ENCODE peak calls at places on chromosomes 13 and 19, in five cellular contexts. B, Z, J, P and H are unnamed samples.

GRCh38 chr13:41017153-41017552 is 2.0 kb downstream of the ELF1 start:
- DNase-seq in B (peak; percentile 40), Z (peak; percentile 41), J (peak; percentile 37), P (no peak), H (no peak)

GRCh38 chr19:48351341-48351752 is 12.4 kb downstream of the TMEM143 start:
- DNase-seq in B (peak; percentile 68), Z (peak; percentile 82), J (peak; percentile 81), P (no peak), H (peak; percentile 84)

GRCh38 chr13:40375522-40376171 is 290.8 kb downstream of the FOXO1 start:
- DNase-seq in B (no peak), Z (no peak), J (no peak), P (no peak), H (no peak)

GRCh38 chr13:113023217-113023597 is 54.2 kb downstream of the MCF2L start:
- DNase-seq in B (no peak), Z (no peak), J (no peak), P (no peak), H (peak; percentile 78)

GRCh38 chr13:49336655-49337054 is 88.9 kb downstream of the CDADC1 start:
- DNase-seq in B (no peak), Z (no peak), J (no peak), P (no peak), H (no peak)

GRCh38 chr13:66803759-66804456 is 426.2 kb downstream of the PCDH9 start:
- DNase-seq in B (no peak), Z (no peak), J (no peak), P (no peak), H (no peak)

GRCh38 chr19:13506550-13506878 is 235 bp upstream of the CACNA1A start:
- DNase-seq in B (no peak), Z (no peak), J (no peak), P (no peak), H (no peak)

GRCh38 chr13:48412100-48412556 is 785 bp downstream of the LPAR6 start:
- DNase-seq in B (no peak), Z (peak; percentile 19), J (no peak), P (no peak), H (no peak)

GRCh38 chr19:44753619-44753931 is 5.1 kb downstream of the BCL3 start:
- DNase-seq in B (no peak), Z (no peak), J (no peak), P (no peak), H (no peak)

GRCh38 chr19:30091856-30092255 is 149.8 kb downstream of the URI1 start:
- DNase-seq in B (no peak), Z (no peak), J (no peak), P (no peak), H (no peak)

GRCh38 chr13:49840266-49840665 is 47.8 kb upstream of the KPNA3 start:
- DNase-seq in B (no peak), Z (no peak), J (no peak), P (no peak), H (no peak)

GRCh38 chr19:17473041-17473440 is 2.7 kb downstream of the SLC27A1 start:
- DNase-seq in B (no peak), Z (peak; percentile 37), J (no peak), P (peak; percentile 35), H (no peak)

GRCh38 chr13:107832521-107833095 is 382.7 kb downstream of the LIG4 start:
- DNase-seq in B (no peak), Z (no peak), J (no peak), P (no peak), H (no peak)

GRCh38 chr19:2273356-2274184 is 8.4 kb downstream of the PEAK3 start:
- DNase-seq in B (peak; percentile 77), Z (peak; percentile 86), J (peak; percentile 78), P (peak; percentile 59), H (peak; percentile 78)

GRCh38 chr19:55616395-55616875 is 7.9 kb downstream of the ZNF784 start:
- DNase-seq in B (no peak), Z (no peak), J (no peak), P (no peak), H (no peak)
- TF ChIP-seq POLR2A in B (no peak), Z (no peak), J (no peak), P (no peak), H (no peak)

DNA sequence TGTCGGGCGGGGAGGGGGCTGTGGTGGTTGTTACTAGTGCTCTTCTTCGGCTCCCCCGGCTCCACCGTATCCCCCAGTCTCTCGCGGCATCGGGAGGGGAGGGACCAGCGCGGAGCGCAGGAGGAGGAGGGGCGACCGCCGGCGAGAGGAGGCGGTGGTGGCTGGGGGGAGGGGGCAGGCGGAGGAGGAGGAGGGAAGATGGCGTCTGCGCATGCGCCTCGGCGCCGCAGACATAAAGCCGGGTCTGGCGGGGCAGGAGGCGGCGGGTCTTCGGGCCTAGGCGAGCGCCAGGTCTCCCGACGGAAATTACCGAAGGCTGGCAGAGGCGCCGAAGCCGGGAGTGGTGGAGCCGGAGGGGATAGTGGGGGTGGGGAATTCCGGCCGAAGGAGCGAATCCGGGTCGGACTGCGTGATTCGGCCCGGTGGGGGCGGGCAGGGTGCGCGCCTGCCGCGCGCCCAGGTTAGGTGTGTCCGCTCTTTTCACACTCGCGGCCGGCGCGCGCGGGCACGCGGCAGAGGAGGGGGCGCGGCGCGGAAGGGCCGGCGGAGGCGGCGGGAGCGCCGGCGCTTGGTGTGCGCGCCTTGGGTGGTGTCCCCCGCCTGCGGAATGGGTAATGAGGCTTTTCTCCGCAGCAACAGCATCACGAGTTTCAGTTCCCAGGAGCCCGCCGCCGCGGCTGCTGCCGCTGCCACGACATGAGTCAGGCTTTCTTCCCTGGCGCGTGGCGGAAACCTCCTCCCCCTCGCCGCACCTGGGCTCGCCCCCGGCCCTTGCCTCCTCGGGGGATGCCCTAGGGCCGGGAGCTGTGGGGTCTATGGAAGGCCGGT is 1.3 kb upstream of the TSC22D1 start:
- DNase-seq in B (peak; percentile 99), Z (peak; percentile 95), J (peak; percentile 97), P (peak; percentile 88), H (peak; percentile 96)
- TF ChIP-seq POLR2A in B (peak; percentile 80), Z (peak; percentile 63), J (peak; percentile 17), P (no peak), H (peak; percentile 61)

GRCh38 chr13:36074659-36075058 is 56.5 kb downstream of the DCLK1 start:
- DNase-seq in B (no peak), Z (no peak), J (no peak), P (no peak), H (no peak)
- TF ChIP-seq POLR2A in B (no peak), Z (no peak), J (no peak), P (no peak), H (no peak)

GRCh38 chr13:110961959-110962358 is 47.1 kb upstream of the ANKRD10 start:
- DNase-seq in B (no peak), Z (no peak), J (no peak), P (no peak), H (no peak)

GRCh38 chr13:110964229-110965037 is 49.6 kb upstream of the ANKRD10 start:
- DNase-seq in B (no peak), Z (no peak), J (no peak), P (no peak), H (no peak)

GRCh38 chr13:110963554-110963970 is 48.7 kb upstream of the ANKRD10 start:
- DNase-seq in B (no peak), Z (no peak), J (no peak), P (no peak), H (no peak)

GRCh38 chr13:110965755-110966134 is 50.9 kb upstream of the ANKRD10 start:
- DNase-seq in B (no peak), Z (no peak), J (no peak), P (no peak), H (no peak)

DNA sequence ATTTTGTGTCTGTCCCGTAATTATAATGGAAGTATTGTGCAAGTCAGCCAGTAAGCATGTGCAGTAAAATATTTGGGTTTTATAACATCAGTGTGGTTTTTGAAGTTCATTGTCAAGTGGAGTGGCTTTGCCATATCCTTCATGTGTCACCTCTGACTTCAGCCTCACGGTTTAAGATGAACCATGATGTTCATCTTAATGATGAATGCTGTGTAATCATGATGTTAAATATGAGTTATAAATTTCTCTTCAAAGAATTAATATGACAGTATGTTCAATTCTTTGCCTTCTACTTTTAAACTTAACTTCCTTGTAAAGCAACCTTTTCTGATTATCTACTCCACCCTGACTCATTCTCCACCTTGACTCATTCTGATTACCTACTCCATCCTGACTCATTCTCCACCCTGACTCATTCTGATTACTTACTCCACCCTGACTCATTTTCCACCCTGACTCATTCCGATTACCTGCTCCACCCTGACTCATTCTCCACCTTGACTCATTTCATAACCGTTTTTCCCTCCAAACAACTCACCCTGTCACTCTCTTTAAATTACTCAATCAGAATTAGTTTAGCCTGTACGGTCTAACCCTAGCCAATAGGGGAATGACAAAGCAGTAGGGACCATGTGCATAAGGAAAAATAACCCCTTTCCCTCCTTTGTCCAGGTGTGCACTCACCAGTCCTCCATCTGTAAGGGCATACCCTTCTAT is 50.3 kb upstream of the ANKRD10 start:
- DNase-seq in B (no peak), Z (peak; percentile 90), J (no peak), P (peak; percentile 99), H (no peak)
- TF ChIP-seq POLR2A in B (no peak), Z (no peak), J (no peak), P (no peak), H (no peak)

GRCh38 chr19:36054119-36054732 is at the start of gene THAP8:
- DNase-seq in B (peak; percentile 100), Z (peak; percentile 100), J (peak; percentile 99), P (peak; percentile 97), H (peak; percentile 100)
- TF ChIP-seq POLR2A in B (peak; percentile 88), Z (peak; percentile 93), J (no peak), P (peak; percentile 56), H (no peak)

DNA sequence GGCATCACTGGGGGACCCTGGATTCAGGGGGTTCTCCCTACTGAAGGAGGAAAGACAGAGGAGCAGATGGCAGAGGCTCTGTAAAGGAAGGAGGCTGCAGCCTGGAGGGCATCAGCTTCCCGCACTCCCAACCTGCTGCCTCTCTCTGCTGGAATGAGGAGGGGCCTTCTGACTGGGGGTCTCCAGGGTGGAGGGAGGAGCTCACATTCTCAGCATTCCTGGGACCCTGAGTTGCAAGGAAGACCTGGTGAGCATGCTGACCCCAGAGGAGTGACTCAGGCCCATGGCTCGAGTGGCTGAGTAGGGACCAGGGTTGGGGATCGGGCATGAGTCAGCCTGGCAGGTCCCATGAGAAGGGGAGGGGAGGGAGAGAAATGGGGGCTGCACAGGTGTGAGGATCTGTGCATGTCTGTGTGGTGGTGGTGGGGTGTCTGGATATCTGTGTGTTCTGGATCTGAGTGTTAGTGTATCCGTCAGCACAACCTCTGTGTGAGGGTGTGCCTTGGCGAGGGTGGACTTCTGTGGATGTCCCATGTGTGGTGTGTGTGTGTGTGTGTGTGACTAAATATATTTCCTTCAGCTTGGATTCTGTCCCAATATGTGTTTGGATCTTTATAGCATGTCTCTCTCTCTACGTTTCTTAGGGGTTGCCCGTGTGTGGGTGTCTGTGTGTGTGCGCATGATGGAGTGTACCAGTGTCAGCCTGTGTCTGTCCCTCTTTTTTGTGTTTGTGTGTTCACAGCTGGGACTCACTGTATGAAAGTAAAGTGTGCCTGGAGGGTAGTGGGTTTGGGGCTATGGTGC is 4.6 kb downstream of the AXL start:
- DNase-seq in B (no peak), Z (peak; percentile 86), J (no peak), P (peak; percentile 49), H (no peak)
- TF ChIP-seq POLR2A in B (no peak), Z (no peak), J (no peak), P (no peak), H (no peak)

GRCh38 chr13:61414686-61415664 is 674 bp downstream of the PCDH20 start:
- DNase-seq in B (peak; percentile 31), Z (peak; percentile 7), J (peak; percentile 48), P (no peak), H (peak; percentile 77)
- TF ChIP-seq POLR2A in B (no peak), Z (no peak), J (no peak), P (no peak), H (peak; percentile 73)